ENCODE peak calls at places on chromosomes 3 and 15, in five cellular contexts. One of them, this sample, is unnamed. For H3K9me3 and H3K4me1, the result is how much of the 10 kb centered on the place peaks cover.

GRCh38 chr3:186590580-186591296 is 20.2 kb downstream of the DNAJB11 start:
- DNase-seq in aorta: no peak
- DNase-seq in CD8-positive, alpha-beta T cell: no peak
- DNase-seq in CD8-positive, alpha-beta memory T cell: no peak
- DNase-seq in right lobe of liver: no peak
- DNase-seq in this sample: no peak

GRCh38 chr3:183377307-183377959 is 51.0 kb downstream of the MCF2L2 start:
- DNase-seq in right lobe of liver: no peak
- DNase-seq in aorta: no peak
- DNase-seq in CD8-positive, alpha-beta memory T cell: no peak
- DNase-seq in CD8-positive, alpha-beta T cell: no peak
- DNase-seq in this sample: no peak

GRCh38 chr15:60667190-60667868 is 188.4 kb upstream of the ICE2 start:
- DNase-seq in aorta: no peak
- DNase-seq in CD8-positive, alpha-beta T cell: no peak
- DNase-seq in CD8-positive, alpha-beta memory T cell: no peak
- DNase-seq in right lobe of liver: no peak
- DNase-seq in this sample: no peak

GRCh38 chr3:134879991-134880390 is 84.9 kb downstream of the EPHB1 start:
- DNase-seq in aorta: no peak
- DNase-seq in right lobe of liver: peak
- DNase-seq in CD8-positive, alpha-beta memory T cell: no peak
- DNase-seq in CD8-positive, alpha-beta T cell: no peak
- DNase-seq in this sample: no peak

GRCh38 chr3:61257148-61257547 is 5.9 kb upstream of the FHIT start:
- DNase-seq in CD8-positive, alpha-beta T cell: no peak
- DNase-seq in CD8-positive, alpha-beta memory T cell: no peak
- DNase-seq in aorta: no peak
- DNase-seq in right lobe of liver: no peak
- DNase-seq in this sample: no peak

GRCh38 chr15:71329509-71330260 is 214.4 kb downstream of the THSD4 start:
- DNase-seq in aorta: peak
- DNase-seq in CD8-positive, alpha-beta memory T cell: no peak
- DNase-seq in right lobe of liver: no peak
- DNase-seq in CD8-positive, alpha-beta T cell: no peak
- DNase-seq in this sample: peak

GRCh38 chr15:70379938-70380337 is 282.2 kb upstream of the TLE3 start:
- DNase-seq in CD8-positive, alpha-beta memory T cell: no peak
- DNase-seq in right lobe of liver: no peak
- DNase-seq in aorta: no peak
- DNase-seq in CD8-positive, alpha-beta T cell: no peak
- DNase-seq in this sample: no peak

GRCh38 chr3:62940763-62941632 is 65.8 kb upstream of the CADPS start:
- DNase-seq in right lobe of liver: no peak
- DNase-seq in CD8-positive, alpha-beta memory T cell: no peak
- DNase-seq in CD8-positive, alpha-beta T cell: no peak
- DNase-seq in aorta: no peak
- DNase-seq in this sample: no peak

GRCh38 chr15:49868348-49868747 is 247.5 kb downstream of the DTWD1 start:
- DNase-seq in aorta: no peak
- DNase-seq in CD8-positive, alpha-beta memory T cell: no peak
- DNase-seq in right lobe of liver: no peak
- DNase-seq in CD8-positive, alpha-beta T cell: no peak
- DNase-seq in this sample: no peak

GRCh38 chr3:152260026-152260425 is 8.7 kb upstream of the MBNL1 start:
- DNase-seq in aorta: no peak
- DNase-seq in right lobe of liver: no peak
- DNase-seq in CD8-positive, alpha-beta memory T cell: no peak
- DNase-seq in CD8-positive, alpha-beta T cell: no peak
- DNase-seq in this sample: no peak

GRCh38 chr15:80619677-80620076 is 75.4 kb upstream of the ABHD17C start:
- DNase-seq in CD8-positive, alpha-beta memory T cell: no peak
- DNase-seq in CD8-positive, alpha-beta T cell: no peak
- DNase-seq in right lobe of liver: no peak
- DNase-seq in aorta: no peak
- DNase-seq in this sample: no peak

GRCh38 chr3:69051796-69052566 is at the start of gene TMF1:
- DNase-seq in CD8-positive, alpha-beta memory T cell: peak
- DNase-seq in right lobe of liver: peak
- DNase-seq in CD8-positive, alpha-beta T cell: peak
- DNase-seq in aorta: peak
- DNase-seq in this sample: peak

GRCh38 chr15:52144656-52145055 is 32.1 kb upstream of the BCL2L10 start:
- DNase-seq in CD8-positive, alpha-beta T cell: no peak
- DNase-seq in CD8-positive, alpha-beta memory T cell: no peak
- DNase-seq in aorta: no peak
- DNase-seq in right lobe of liver: no peak
- DNase-seq in this sample: no peak

GRCh38 chr15:56040081-56041035 is 46.9 kb upstream of the NEDD4 start:
- DNase-seq in CD8-positive, alpha-beta memory T cell: no peak
- DNase-seq in CD8-positive, alpha-beta T cell: no peak
- DNase-seq in aorta: peak
- DNase-seq in right lobe of liver: peak
- DNase-seq in this sample: peak

GRCh38 chr15:57635300-57635944 is 43.7 kb downstream of the MYZAP start:
- DNase-seq in right lobe of liver: no peak
- DNase-seq in aorta: no peak
- DNase-seq in CD8-positive, alpha-beta T cell: no peak
- DNase-seq in CD8-positive, alpha-beta memory T cell: no peak
- DNase-seq in this sample: no peak

GRCh38 chr3:43071313-43071893 is 34.5 kb downstream of the POMGNT2 start:
- DNase-seq in right lobe of liver: no peak
- DNase-seq in aorta: no peak
- DNase-seq in CD8-positive, alpha-beta T cell: no peak
- DNase-seq in CD8-positive, alpha-beta memory T cell: no peak
- DNase-seq in this sample: no peak

GRCh38 chr15:67816668-67817067 is 8.6 kb upstream of the SKOR1 start:
- DNase-seq in aorta: no peak
- DNase-seq in CD8-positive, alpha-beta T cell: no peak
- DNase-seq in right lobe of liver: no peak
- DNase-seq in CD8-positive, alpha-beta memory T cell: no peak
- DNase-seq in this sample: no peak

GRCh38 chr3:180987344-180987743 is 2.2 kb downstream of the DNAJC19 start:
- DNase-seq in CD8-positive, alpha-beta memory T cell: no peak
- DNase-seq in CD8-positive, alpha-beta T cell: no peak
- DNase-seq in right lobe of liver: no peak
- DNase-seq in aorta: no peak
- DNase-seq in this sample: no peak

GRCh38 chr3:16219777-16220176 is 45.0 kb downstream of the DPH3 start:
- DNase-seq in CD8-positive, alpha-beta memory T cell: no peak
- DNase-seq in CD8-positive, alpha-beta T cell: no peak
- DNase-seq in aorta: no peak
- DNase-seq in right lobe of liver: no peak
- DNase-seq in this sample: no peak

GRCh38 chr3:141863497-141863896 is 12.9 kb upstream of the ATP1B3 start:
- DNase-seq in CD8-positive, alpha-beta T cell: no peak
- DNase-seq in CD8-positive, alpha-beta memory T cell: no peak
- DNase-seq in aorta: no peak
- DNase-seq in right lobe of liver: no peak
- DNase-seq in this sample: no peak

GRCh38 chr15:64029633-64030032 is 16.7 kb downstream of the DAPK2 start:
- DNase-seq in right lobe of liver: no peak
- DNase-seq in aorta: no peak
- DNase-seq in CD8-positive, alpha-beta memory T cell: no peak
- DNase-seq in CD8-positive, alpha-beta T cell: no peak
- DNase-seq in this sample: no peak

DNA sequence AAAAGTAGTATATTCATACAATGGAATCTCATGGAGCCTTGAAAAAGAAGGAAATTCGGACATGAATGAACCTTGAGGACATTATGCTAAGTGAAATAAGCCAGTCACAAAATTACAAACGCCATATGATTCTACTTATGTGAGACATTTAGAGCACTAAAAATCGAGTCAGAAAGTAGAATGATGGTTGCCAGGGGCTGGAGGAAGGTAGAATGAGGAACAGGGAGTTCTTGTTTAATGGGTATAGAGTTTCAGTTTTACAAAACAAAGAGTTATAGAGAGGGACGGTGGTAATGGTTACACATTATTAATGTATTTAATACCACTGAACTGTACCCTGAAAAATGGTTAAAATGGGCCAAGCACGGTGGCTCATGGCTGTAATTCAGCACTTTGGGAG is 19.5 kb downstream of the UBXN7 start:
- DNase-seq in CD8-positive, alpha-beta memory T cell: no peak
- DNase-seq in right lobe of liver: no peak
- DNase-seq in aorta: no peak
- DNase-seq in CD8-positive, alpha-beta T cell: no peak
- DNase-seq in this sample: no peak
- H3K9me3 ChIP-seq in CD8-positive, alpha-beta memory T cell: under half
- H3K9me3 ChIP-seq in right lobe of liver: under half
- H3K9me3 ChIP-seq in aorta: under half
- H3K9me3 ChIP-seq in CD8-positive, alpha-beta T cell: under half
- H3K9me3 ChIP-seq in this sample: under half

GRCh38 chr3:64541803-64542202 is 146.0 kb downstream of the ADAMTS9 start:
- DNase-seq in CD8-positive, alpha-beta memory T cell: no peak
- DNase-seq in right lobe of liver: no peak
- DNase-seq in aorta: no peak
- DNase-seq in CD8-positive, alpha-beta T cell: no peak
- DNase-seq in this sample: no peak
- H3K4me1 ChIP-seq in CD8-positive, alpha-beta memory T cell: under half
- H3K4me1 ChIP-seq in right lobe of liver: under half
- H3K4me1 ChIP-seq in aorta: under half
- H3K4me1 ChIP-seq in CD8-positive, alpha-beta T cell: under half
- H3K4me1 ChIP-seq in this sample: under half

GRCh38 chr3:111373239-111373638 is 168.8 kb upstream of the CD96 start:
- DNase-seq in CD8-positive, alpha-beta memory T cell: no peak
- DNase-seq in CD8-positive, alpha-beta T cell: no peak
- DNase-seq in right lobe of liver: no peak
- DNase-seq in aorta: no peak
- DNase-seq in this sample: no peak
- H3K9me3 ChIP-seq in CD8-positive, alpha-beta memory T cell: under half
- H3K9me3 ChIP-seq in CD8-positive, alpha-beta T cell: under half
- H3K9me3 ChIP-seq in right lobe of liver: under half
- H3K9me3 ChIP-seq in aorta: under half
- H3K9me3 ChIP-seq in this sample: under half

GRCh38 chr15:69082041-69082502 is 67.6 kb downstream of the NOX5 start:
- DNase-seq in CD8-positive, alpha-beta T cell: no peak
- DNase-seq in right lobe of liver: no peak
- DNase-seq in aorta: no peak
- DNase-seq in CD8-positive, alpha-beta memory T cell: no peak
- DNase-seq in this sample: no peak

GRCh38 chr15:69086427-69087205 is 72.1 kb downstream of the NOX5 start:
- DNase-seq in right lobe of liver: no peak
- DNase-seq in aorta: no peak
- DNase-seq in CD8-positive, alpha-beta memory T cell: no peak
- DNase-seq in CD8-positive, alpha-beta T cell: no peak
- DNase-seq in this sample: no peak

GRCh38 chr15:69082556-69082955 is 68.1 kb downstream of the NOX5 start:
- DNase-seq in CD8-positive, alpha-beta memory T cell: no peak
- DNase-seq in CD8-positive, alpha-beta T cell: no peak
- DNase-seq in aorta: no peak
- DNase-seq in right lobe of liver: no peak
- DNase-seq in this sample: no peak

GRCh38 chr15:69085325-69086081 is 71.0 kb downstream of the NOX5 start:
- DNase-seq in right lobe of liver: no peak
- DNase-seq in CD8-positive, alpha-beta T cell: no peak
- DNase-seq in CD8-positive, alpha-beta memory T cell: no peak
- DNase-seq in aorta: no peak
- DNase-seq in this sample: no peak

DNA sequence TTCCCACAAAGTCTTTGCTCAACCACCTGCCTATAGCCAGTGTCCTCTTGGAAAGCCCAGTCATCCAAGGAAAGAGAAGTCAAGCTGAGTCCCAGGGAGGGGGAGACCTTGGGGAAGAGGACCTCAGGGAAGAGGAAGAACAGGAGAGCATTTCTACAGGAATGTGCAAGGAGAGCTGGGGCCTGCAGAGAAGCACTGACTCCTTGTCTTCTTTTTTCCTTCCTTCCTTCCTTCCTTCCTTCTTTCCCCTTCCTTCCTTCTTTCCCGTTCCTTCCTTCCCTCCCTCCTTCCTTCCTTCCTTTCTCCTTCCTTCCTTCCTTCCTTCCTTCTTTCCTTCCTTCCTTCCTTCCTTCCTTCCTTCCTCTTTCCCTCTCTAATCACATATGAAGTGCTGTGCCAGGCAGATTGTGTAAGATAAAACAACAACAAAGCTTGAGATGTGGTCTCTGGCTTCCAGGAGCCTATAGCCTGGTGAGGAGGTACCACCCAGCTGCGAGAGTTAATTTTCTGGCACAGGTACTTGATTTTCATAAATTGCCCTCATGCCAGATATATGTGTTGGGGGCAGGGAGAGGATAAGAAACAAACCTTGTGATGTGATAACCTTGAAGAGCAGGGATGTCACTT is 70.0 kb downstream of the NOX5 start:
- DNase-seq in right lobe of liver: no peak
- DNase-seq in aorta: no peak
- DNase-seq in CD8-positive, alpha-beta T cell: no peak
- DNase-seq in CD8-positive, alpha-beta memory T cell: no peak
- DNase-seq in this sample: no peak
- H3K4me1 ChIP-seq in right lobe of liver: under half
- H3K4me1 ChIP-seq in aorta: under half
- H3K4me1 ChIP-seq in CD8-positive, alpha-beta T cell: under half
- H3K4me1 ChIP-seq in CD8-positive, alpha-beta memory T cell: under half
- H3K4me1 ChIP-seq in this sample: under half

GRCh38 chr3:124566701-124567100 is 163.6 kb upstream of the UMPS start:
- DNase-seq in CD8-positive, alpha-beta memory T cell: no peak
- DNase-seq in aorta: no peak
- DNase-seq in right lobe of liver: no peak
- DNase-seq in CD8-positive, alpha-beta T cell: no peak
- DNase-seq in this sample: no peak

GRCh38 chr3:124567168-124567567 is 163.1 kb upstream of the UMPS start:
- DNase-seq in CD8-positive, alpha-beta T cell: no peak
- DNase-seq in CD8-positive, alpha-beta memory T cell: no peak
- DNase-seq in right lobe of liver: no peak
- DNase-seq in aorta: no peak
- DNase-seq in this sample: no peak

GRCh38 chr3:124572851-124573405 is 157.3 kb upstream of the UMPS start:
- DNase-seq in aorta: no peak
- DNase-seq in CD8-positive, alpha-beta T cell: no peak
- DNase-seq in right lobe of liver: no peak
- DNase-seq in CD8-positive, alpha-beta memory T cell: no peak
- DNase-seq in this sample: no peak

GRCh38 chr3:124570232-124570631 is 160.0 kb upstream of the UMPS start:
- DNase-seq in right lobe of liver: no peak
- DNase-seq in aorta: no peak
- DNase-seq in CD8-positive, alpha-beta memory T cell: no peak
- DNase-seq in CD8-positive, alpha-beta T cell: no peak
- DNase-seq in this sample: no peak

GRCh38 chr3:124569761-124570160 is 160.5 kb upstream of the UMPS start:
- DNase-seq in aorta: no peak
- DNase-seq in right lobe of liver: peak
- DNase-seq in CD8-positive, alpha-beta memory T cell: no peak
- DNase-seq in CD8-positive, alpha-beta T cell: no peak
- DNase-seq in this sample: no peak
- H3K9me3 ChIP-seq in aorta: under half
- H3K9me3 ChIP-seq in right lobe of liver: under half
- H3K9me3 ChIP-seq in CD8-positive, alpha-beta memory T cell: under half
- H3K9me3 ChIP-seq in CD8-positive, alpha-beta T cell: under half
- H3K9me3 ChIP-seq in this sample: under half

DNA sequence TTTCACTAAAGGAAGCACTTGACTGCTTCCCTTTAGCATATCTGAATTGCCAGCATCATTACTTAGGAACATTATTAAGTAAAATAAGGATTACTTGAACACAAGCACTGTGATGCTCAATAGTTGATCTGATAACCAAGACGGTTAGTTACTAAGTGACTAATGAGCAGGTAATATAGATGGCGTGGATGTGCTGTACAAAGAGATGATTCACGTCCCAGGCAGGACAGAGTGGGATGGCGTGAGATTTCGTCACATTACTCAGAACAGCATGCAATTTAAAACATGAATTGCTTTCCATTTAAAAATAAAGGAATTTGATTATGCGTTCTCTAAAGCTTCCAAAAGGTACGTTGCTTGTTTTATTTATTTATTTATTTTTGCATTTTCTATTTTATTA is 240.0 kb upstream of the ARHGEF26 start:
- DNase-seq in CD8-positive, alpha-beta memory T cell: no peak
- DNase-seq in aorta: no peak
- DNase-seq in right lobe of liver: no peak
- DNase-seq in CD8-positive, alpha-beta T cell: no peak
- DNase-seq in this sample: no peak
- H3K4me1 ChIP-seq in CD8-positive, alpha-beta memory T cell: under half
- H3K4me1 ChIP-seq in aorta: under half
- H3K4me1 ChIP-seq in right lobe of liver: under half
- H3K4me1 ChIP-seq in CD8-positive, alpha-beta T cell: under half
- H3K4me1 ChIP-seq in this sample: under half